ENCODE peak calls at places on chromosomes 5 and 9, in four cellular contexts. F is stimulated activated CD8-positive, alpha-beta memory T cell treated with anti-CD3 and anti-CD28 coated beads, Interleukin-7, amount 100 ng/mL, for 1 hour; I is pons; Y is KBM-7. C is an unnamed sample.

GRCh38 chr9:112332977-112333638 is at the start of gene PTBP3:
- DNase-seq in F (peak), I (peak), Y (peak), C (peak)

GRCh38 chr5:62790348-62790747 is 211.7 kb downstream of the LRRC70 start:
- DNase-seq in F (no peak), I (no peak), Y (no peak), C (no peak)

GRCh38 chr5:128842241-128842640 is 123.0 kb upstream of the SLC27A6 start:
- DNase-seq in F (no peak), I (no peak), Y (no peak), C (peak)

GRCh38 chr9:105076729-105077128 is 148.8 kb upstream of the ABCA1 start:
- DNase-seq in F (no peak), I (no peak), Y (no peak), C (no peak)

GRCh38 chr9:108691614-108692013 is 164.2 kb downstream of the ACTL7B start:
- DNase-seq in F (no peak), I (no peak), Y (no peak), C (no peak)

GRCh38 chr9:136694163-136694864 is 7.1 kb upstream of the AGPAT2 start:
- DNase-seq in F (no peak), I (no peak), Y (peak), C (no peak)

GRCh38 chr5:77995793-77996409 is 219.8 kb upstream of the TBCA start:
- DNase-seq in F (no peak), I (no peak), Y (no peak), C (no peak)

GRCh38 chr9:95422650-95423049 is 94.1 kb downstream of the PTCH1 start:
- DNase-seq in F (no peak), I (no peak), Y (no peak), C (no peak)

GRCh38 chr5:138082033-138082432 is 1.8 kb upstream of the WNT8A start:
- DNase-seq in F (no peak), I (no peak), Y (no peak), C (no peak)

C was measured in fibroblast of gingiva.